ENCODE peak calls at places on chromosomes 7 and 10, in nine cellular contexts. A is heart left ventricle, C is transverse colon, Z is kidney epithelial cell, G is Peyer's patch, Q is fibroblast of villous mesenchyme, W is spleen, K is colonic mucosa, U is left ventricle myocardium inferior. B is an unnamed sample.

GRCh38 chr10:28248092-28248491 is 54.8 kb downstream of the MPP7 start:
- DNase-seq in Z (no peak), W (no peak), U (no peak), C (no peak), A (no peak), K (no peak), G (no peak), Q (peak), B (peak)

GRCh38 chr7:111758332-111758731 is 196.0 kb upstream of the IMMP2L start:
- DNase-seq in W (no peak), C (no peak), G (no peak), K (no peak), U (no peak), Z (no peak), A (no peak), Q (no peak), B (no peak)

GRCh38 chr10:1050555-1050954 is 1.6 kb upstream of the IDI1 start:
- DNase-seq in W (no peak), U (no peak), C (peak), A (no peak), Z (no peak), K (peak), Q (no peak), G (peak), B (no peak)

GRCh38 chr7:12635830-12636229 is 51.6 kb upstream of the ARL4A start:
- DNase-seq in U (no peak), W (no peak), K (no peak), G (no peak), C (peak), Z (no peak), A (no peak), Q (peak), B (no peak)

GRCh38 chr7:26500749-26501352 is 209.2 kb downstream of the SNX10 start:
- DNase-seq in C (no peak), Q (peak), G (no peak), K (no peak), W (no peak), A (no peak), U (no peak), Z (no peak), B (no peak)

GRCh38 chr7:77538186-77538907 is 1.3 kb downstream of the PTPN12 start:
- DNase-seq in C (peak), K (peak), Q (peak), W (peak), U (peak), Z (peak), G (peak), A (peak), B (peak)

GRCh38 chr7:24732646-24733413 is 24.4 kb downstream of the GSDME start:
- DNase-seq in K (no peak), C (no peak), Q (peak), G (no peak), U (no peak), Z (no peak), A (no peak), W (no peak), B (no peak)

GRCh38 chr10:71767420-71768035 is 5.8 kb downstream of the VSIR start:
- DNase-seq in W (peak), G (peak), C (peak), U (peak), Q (peak), Z (no peak), K (peak), A (peak), B (peak)

GRCh38 chr10:122577311-122577885 is 16.8 kb downstream of the DMBT1 start:
- DNase-seq in K (no peak), Z (no peak), W (no peak), C (no peak), U (no peak), A (no peak), Q (no peak), G (no peak), B (no peak)

DNA sequence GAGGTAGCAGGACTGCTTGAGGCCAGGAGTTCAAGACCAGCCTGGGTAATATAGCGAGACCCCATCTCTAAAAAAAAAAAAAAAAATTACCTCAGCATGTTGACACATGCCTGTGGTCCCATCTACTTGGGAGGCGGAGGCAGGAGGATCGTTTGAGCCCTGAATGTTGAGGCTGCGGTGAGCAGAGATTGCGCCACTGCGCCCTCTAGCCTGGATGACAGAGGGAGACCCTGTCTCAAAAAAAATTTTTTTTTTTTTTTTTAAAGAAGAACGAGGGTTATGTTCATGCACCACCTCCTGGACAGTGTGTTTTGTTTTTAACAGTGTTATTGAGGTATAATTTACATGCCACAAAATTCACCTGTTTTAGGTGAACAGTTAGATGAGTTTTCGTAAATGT is 51.1 kb upstream of the SEPHS1 start:
- DNase-seq in C (no peak), K (no peak), A (no peak), Z (no peak), U (no peak), G (no peak), Q (no peak), W (no peak), B (no peak)
- TF ChIP-seq CTCF in C (no peak), K (no peak), A (no peak), Z (no peak), U (no peak), G (no peak), Q (no peak), W (no peak), B (no peak)

GRCh38 chr7:139482122-139482521 is 1.4 kb downstream of the KLRG2 start:
- DNase-seq in G (no peak), K (no peak), C (no peak), Q (no peak), U (no peak), A (no peak), W (no peak), Z (no peak), B (no peak)
- H3K4me3 ChIP-seq in G (no peak), K (no peak), C (no peak), Q (no peak), U (no peak), A (no peak), W (no peak), Z (no peak), B (no peak)

DNA sequence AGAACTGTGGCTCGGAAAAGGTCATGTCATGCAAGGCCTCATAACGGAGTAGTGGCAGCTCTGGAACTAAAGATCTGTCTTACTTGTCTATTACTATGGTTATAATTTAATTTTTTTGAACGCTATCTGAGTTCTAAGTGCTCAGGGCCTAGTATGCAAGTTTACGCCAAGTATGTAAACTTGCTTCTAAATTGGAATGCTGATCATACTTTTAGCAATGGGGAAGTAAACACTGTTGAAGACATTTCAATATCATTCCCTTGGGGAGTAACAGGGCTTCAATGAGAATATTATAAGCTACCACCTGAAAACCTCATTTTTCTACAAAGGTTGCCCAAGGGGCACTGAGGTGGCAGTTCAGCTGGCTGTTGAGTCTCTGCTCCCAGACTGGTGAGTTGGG is 69.5 kb upstream of the NFKB2 start:
- DNase-seq in Q (no peak), C (no peak), K (no peak), U (no peak), W (no peak), A (no peak), G (no peak), Z (no peak), B (no peak)
- TF ChIP-seq CTCF in Q (no peak), C (no peak), K (no peak), U (no peak), W (no peak), A (no peak), G (no peak), Z (no peak), B (no peak)

DNA sequence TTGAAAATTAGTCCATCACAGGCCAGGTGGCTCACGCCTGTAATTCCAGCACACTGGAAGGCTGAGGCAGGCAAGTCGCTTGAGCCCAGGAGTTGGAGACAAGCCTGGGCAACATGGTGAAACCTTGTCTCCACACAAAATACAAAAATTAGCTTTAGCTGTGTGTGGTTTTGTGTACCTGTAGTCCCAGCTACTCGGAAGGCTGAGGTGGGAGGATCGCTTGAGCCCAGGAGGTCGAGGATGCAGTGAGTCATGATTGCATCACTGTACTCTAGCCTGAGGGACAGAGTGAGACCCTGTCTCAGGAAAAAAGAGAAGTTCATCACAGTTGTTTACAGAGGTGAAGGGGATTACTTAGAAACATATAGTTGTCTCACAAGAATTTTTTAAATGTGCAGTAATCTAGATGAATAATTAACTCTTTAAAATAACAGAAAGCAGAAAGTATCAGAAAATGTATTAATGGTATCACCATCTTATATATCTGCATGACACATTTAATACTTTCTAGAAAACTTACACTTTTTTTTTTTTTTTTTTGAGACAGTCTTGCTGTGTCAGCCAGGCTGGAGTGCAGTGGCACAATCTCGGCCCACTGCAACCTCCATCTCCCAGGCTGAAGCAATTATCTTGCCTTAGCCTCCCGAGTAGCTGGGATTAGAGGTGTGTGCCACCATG is 8.9 kb downstream of the LCOR start:
- DNase-seq in Z (no peak), A (no peak), U (no peak), Q (peak), W (no peak), C (no peak), K (no peak), G (no peak), B (no peak)
- H3K4me3 ChIP-seq in Z (no peak), A (no peak), U (no peak), Q (no peak), W (no peak), C (no peak), K (no peak), G (no peak), B (no peak)

B was measured in lower lobe of right lung.